ENCODE peak calls at places on chromosomes 6 and 20, in five cellular contexts. C is H9, K is neuronal stem cell, N is mesenchymal stem cell, V is IMR-90. J is an unnamed sample.

GRCh38 chr6:101083533-101084172 is 202.5 kb upstream of the ASCC3 start:
- DNase-seq in N (peak; percentile 95), K (no peak), C (no peak), V (peak; percentile 79), J (peak; percentile 60)

GRCh38 chr20:9038791-9039190 is 30.1 kb upstream of the PLCB4 start:
- DNase-seq in C (no peak), K (no peak), V (peak; percentile 75), N (peak; percentile 61), J (no peak)

GRCh38 chr6:32402812-32403211 is 4.2 kb downstream of the BTNL2 start:
- DNase-seq in N (no peak), K (no peak), V (no peak), C (no peak), J (no peak)

GRCh38 chr20:13670160-13670559 is 31.4 kb upstream of the TASP1 start:
- DNase-seq in N (no peak), C (no peak), V (no peak), K (no peak), J (peak; percentile 22)

GRCh38 chr20:44736170-44737021 is 9.3 kb upstream of the KCNK15 start:
- DNase-seq in C (peak; percentile 92), K (peak; percentile 61), N (peak; percentile 82), V (peak; percentile 74), J (peak; percentile 98)

GRCh38 chr20:44419131-44419844 is 56.4 kb upstream of the TTPAL start:
- DNase-seq in K (no peak), C (no peak), N (no peak), V (no peak), J (no peak)

GRCh38 chr20:36202891-36203338 is 33.4 kb upstream of the AAR2 start:
- DNase-seq in C (peak; percentile 86), K (peak; percentile 65), V (peak; percentile 19), N (peak; percentile 51), J (peak; percentile 78)

GRCh38 chr6:135535989-135536414 is 38.5 kb upstream of the AHI1 start:
- DNase-seq in V (peak; percentile 98), N (peak; percentile 86), K (peak; percentile 15), C (no peak), J (peak; percentile 67)

GRCh38 chr6:47083586-47084047 is 41.5 kb upstream of the ADGRF1 start:
- DNase-seq in K (no peak), V (peak; percentile 36), C (no peak), N (peak; percentile 97), J (no peak)

GRCh38 chr6:16674666-16675392 is 86.4 kb downstream of the ATXN1 start:
- DNase-seq in N (peak; percentile 39), K (no peak), V (peak; percentile 49), C (no peak), J (peak; percentile 33)

GRCh38 chr6:97586344-97586743 is 303.3 kb upstream of the MMS22L start:
- DNase-seq in V (peak; percentile 49), C (no peak), K (peak; percentile 3), N (peak; percentile 9), J (peak; percentile 71)

GRCh38 chr6:16063580-16063979 is 65.3 kb upstream of the MYLIP start:
- DNase-seq in N (no peak), C (no peak), V (no peak), K (no peak), J (no peak)

GRCh38 chr6:165889636-165890403 is 226.8 kb upstream of the PDE10A start:
- DNase-seq in V (peak; percentile 68), C (peak; percentile 69), K (peak; percentile 42), N (peak; percentile 69), J (peak; percentile 83)

GRCh38 chr6:39310542-39310941 is 3.7 kb downstream of the KCNK17 start:
- DNase-seq in K (no peak), C (no peak), N (no peak), V (no peak), J (no peak)

GRCh38 chr6:126035764-126036163 is 49.4 kb downstream of the TRMT11 start:
- DNase-seq in N (no peak), K (no peak), V (no peak), C (no peak), J (no peak)

GRCh38 chr6:134706153-134706552 is 243.7 kb downstream of the ALDH8A1 start:
- DNase-seq in K (no peak), C (peak; percentile 51), N (no peak), V (no peak), J (peak; percentile 97)

GRCh38 chr6:36578030-36578825 is 15.9 kb upstream of the SRSF3 start:
- DNase-seq in N (no peak), K (no peak), V (no peak), C (no peak), J (no peak)
- H2BK5ac ChIP-seq in N (peak overlapping the region; percentile 33), K (no peak overlapping the region), V (peak overlapping the region; percentile 43), C (no peak overlapping the region), J (no peak overlapping the region)

DNA sequence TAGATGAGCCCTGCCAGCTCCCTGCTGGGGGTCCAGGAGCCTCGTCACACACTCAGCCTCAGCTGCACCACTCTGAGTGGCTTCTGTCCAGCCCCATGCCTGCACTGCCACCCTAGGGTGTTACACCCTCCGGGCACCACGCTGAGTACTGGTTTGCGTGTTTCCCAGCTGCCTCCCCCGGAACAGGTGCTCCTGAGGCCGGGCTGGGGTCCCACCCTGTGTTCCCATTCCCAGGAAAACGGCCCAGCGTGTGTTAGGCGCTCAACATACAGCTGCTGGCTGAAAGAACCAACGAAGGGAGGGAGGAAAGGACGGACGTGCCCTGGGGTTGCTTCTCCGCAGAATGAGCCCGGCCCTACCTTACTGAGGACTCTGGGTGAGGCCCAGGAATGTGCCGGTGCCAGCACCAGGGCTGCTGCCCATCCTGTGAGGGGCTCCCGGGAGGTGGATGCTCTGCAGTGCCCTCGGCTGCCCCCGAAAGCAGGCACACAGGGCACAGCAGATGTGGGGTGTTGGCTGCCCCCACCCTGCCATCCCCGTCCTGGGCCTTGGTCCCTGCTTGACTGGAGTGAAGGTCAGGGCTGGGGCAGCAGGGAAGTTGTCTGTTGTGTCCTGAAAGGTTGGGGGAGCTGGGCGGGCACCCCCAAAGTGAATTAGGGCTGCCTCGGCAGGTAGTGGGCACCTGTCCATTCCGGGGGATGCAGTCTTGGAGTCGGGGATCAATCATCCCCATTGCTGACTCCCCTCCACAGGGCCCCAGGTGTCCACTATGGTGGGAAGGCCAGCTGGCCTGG is 16.3 kb downstream of the LAMA5 start:
- DNase-seq in N (no peak), K (no peak), C (no peak), V (no peak), J (no peak)
- H2BK5ac ChIP-seq in N (no peak overlapping the region), K (no peak overlapping the region), C (no peak overlapping the region), V (no peak overlapping the region), J (no peak overlapping the region)

DNA sequence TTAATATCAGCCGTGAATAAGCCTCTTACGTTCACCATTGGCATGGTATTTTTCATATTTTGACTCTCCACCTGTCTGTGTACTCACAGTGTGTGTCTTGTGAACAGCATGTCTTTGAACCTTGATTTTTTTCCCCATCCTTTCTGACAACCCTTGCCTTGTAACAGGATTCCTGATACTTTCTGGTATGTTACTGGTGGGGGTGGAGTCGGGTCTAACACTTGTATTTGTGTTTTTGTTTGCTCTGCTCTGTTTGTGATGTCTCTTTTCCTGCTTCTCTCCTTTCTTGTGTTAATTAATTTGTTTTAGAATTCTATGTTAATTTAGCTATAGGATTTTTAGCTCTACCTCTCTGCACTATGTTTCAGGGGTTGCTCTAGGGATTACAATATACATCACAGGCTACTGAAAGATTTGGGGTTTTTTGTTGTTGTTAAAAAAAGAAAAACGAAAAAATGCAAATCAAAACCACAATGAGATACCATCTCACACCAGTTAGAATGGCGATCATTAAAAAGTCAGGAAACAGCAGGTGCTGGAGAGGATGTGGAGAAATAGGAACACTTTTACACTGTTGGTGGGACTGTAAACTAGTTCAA is 245.1 kb downstream of the CDH4 start:
- DNase-seq in V (no peak), C (no peak), N (no peak), K (no peak), J (no peak)
- H2BK5ac ChIP-seq in V (no peak overlapping the region), C (no peak overlapping the region), N (no peak overlapping the region), K (no peak overlapping the region), J (no peak overlapping the region)

GRCh38 chr20:18263723-18264122 is 24.6 kb upstream of the ZNF133 start:
- DNase-seq in V (no peak), K (no peak), N (no peak), C (no peak), J (peak; percentile 51)
- H2BK5ac ChIP-seq in V (no peak overlapping the region), K (no peak overlapping the region), N (no peak overlapping the region), C (no peak overlapping the region), J (no peak overlapping the region)

GRCh38 chr20:63940071-63940471 is 16.1 kb downstream of the UCKL1 start:
- DNase-seq in K (no peak), N (no peak), V (no peak), C (peak; percentile 74), J (no peak)
- H2BK5ac ChIP-seq in K (no peak overlapping the region), N (no peak overlapping the region), V (no peak overlapping the region), C (no peak overlapping the region), J (no peak overlapping the region)

DNA sequence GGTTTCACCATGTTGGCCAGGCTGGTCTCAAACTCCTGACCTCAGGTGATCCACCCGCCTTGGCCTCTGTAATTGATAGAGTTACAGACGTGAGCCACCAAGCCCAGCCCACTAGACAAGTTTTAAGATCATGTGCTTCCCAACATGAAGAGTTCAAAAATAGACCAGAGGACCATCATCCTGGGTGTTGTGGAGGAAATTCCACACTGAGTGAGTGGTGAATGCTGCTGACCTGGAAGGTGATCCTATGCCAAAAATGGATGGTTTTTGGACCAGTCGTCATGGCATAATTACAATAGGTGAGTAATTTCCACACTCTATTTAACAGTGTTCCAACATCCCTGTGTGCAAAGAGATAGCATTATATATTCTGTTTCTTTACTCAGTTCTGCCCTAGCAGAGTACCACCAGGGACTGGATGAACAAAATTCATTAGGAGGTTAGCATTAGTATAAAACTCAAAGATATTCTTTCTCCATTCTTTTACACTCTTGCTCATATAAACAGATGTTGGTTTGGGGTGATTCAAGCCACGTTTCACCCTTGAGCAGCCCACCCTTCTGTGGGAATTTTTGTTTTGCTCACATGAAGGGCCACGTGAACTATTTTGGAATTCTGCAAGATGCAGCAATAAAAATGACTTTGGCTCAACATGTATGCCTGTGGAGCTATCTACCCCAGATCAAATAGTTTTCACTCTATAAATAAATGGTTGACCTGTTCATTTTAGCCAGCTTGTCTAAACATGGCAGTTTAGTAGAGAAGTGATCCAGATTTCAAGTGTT is 206.2 kb upstream of the TCF21 start:
- DNase-seq in K (no peak), C (no peak), N (no peak), V (peak; percentile 37), J (no peak)
- H2BK5ac ChIP-seq in K (no peak overlapping the region), C (no peak overlapping the region), N (no peak overlapping the region), V (no peak overlapping the region), J (no peak overlapping the region)

J was measured in mesendoderm.